ENCODE peak calls at places on chromosome 14, in nine cellular contexts. Y, M, Z, E, R, H, Q, K and A are unnamed samples.

GRCh38 chr14:67457782-67458181 is 30.7 kb downstream of the TMEM229B start:
- DNase-seq in E (no peak), M (no peak), R (no peak), Q (no peak), Y (no peak), K (no peak), H (no peak), Z (no peak), A (no peak)

GRCh38 chr14:50082784-50083466 is 33.4 kb downstream of the VCPKMT start:
- DNase-seq in E (peak), Z (peak), K (no peak), Y (no peak), Q (peak), M (no peak), H (peak), R (peak), A (no peak)

GRCh38 chr14:56808314-56809201 is 1.7 kb downstream of the OTX2 start:
- DNase-seq in R (no peak), M (no peak), Q (no peak), K (no peak), E (no peak), Y (no peak), Z (no peak), H (no peak), A (no peak)

GRCh38 chr14:51337520-51337919 is 97.5 kb downstream of the TMX1 start:
- DNase-seq in E (no peak), K (no peak), M (no peak), R (no peak), Y (no peak), H (no peak), Z (no peak), Q (no peak), A (no peak)

GRCh38 chr14:64997108-64997794 is 10.6 kb downstream of the FNTB start:
- DNase-seq in Q (no peak), K (no peak), E (peak), R (no peak), H (peak), Z (no peak), Y (no peak), M (no peak), A (no peak)

GRCh38 chr14:72634910-72635647 is 258.8 kb downstream of the DPF3 start:
- DNase-seq in Y (no peak), Q (no peak), K (no peak), M (no peak), Z (no peak), R (no peak), H (no peak), E (peak), A (no peak)

GRCh38 chr14:75343914-75344313 is 65.3 kb downstream of the FOS start:
- DNase-seq in Z (no peak), Q (no peak), K (no peak), Y (no peak), M (no peak), H (no peak), E (no peak), R (no peak), A (no peak)

GRCh38 chr14:88005050-88005481 is at the start of gene GPR65:
- DNase-seq in M (no peak), R (no peak), H (peak), K (no peak), E (no peak), Q (no peak), Y (no peak), Z (no peak), A (peak)

GRCh38 chr14:104595911-104596450 is 8.6 kb downstream of the TMEM179 start:
- DNase-seq in M (peak), H (no peak), K (no peak), Z (no peak), Q (no peak), R (no peak), Y (no peak), E (no peak), A (no peak)

GRCh38 chr14:64654072-64654899 is 49.9 kb upstream of the PLEKHG3 start:
- DNase-seq in Y (no peak), Z (no peak), E (no peak), R (no peak), M (no peak), Q (peak), K (no peak), H (peak), A (no peak)

GRCh38 chr14:101460521-101460920 is 100.8 kb upstream of the DIO3 start:
- DNase-seq in Y (no peak), E (peak), Q (no peak), M (no peak), Z (no peak), R (no peak), K (no peak), H (no peak), A (no peak)
- TF ChIP-seq POLR2A in Y (no peak), E (no peak), Q (no peak), M (no peak), Z (no peak), R (no peak), K (no peak), H (no peak), A (no peak)

DNA sequence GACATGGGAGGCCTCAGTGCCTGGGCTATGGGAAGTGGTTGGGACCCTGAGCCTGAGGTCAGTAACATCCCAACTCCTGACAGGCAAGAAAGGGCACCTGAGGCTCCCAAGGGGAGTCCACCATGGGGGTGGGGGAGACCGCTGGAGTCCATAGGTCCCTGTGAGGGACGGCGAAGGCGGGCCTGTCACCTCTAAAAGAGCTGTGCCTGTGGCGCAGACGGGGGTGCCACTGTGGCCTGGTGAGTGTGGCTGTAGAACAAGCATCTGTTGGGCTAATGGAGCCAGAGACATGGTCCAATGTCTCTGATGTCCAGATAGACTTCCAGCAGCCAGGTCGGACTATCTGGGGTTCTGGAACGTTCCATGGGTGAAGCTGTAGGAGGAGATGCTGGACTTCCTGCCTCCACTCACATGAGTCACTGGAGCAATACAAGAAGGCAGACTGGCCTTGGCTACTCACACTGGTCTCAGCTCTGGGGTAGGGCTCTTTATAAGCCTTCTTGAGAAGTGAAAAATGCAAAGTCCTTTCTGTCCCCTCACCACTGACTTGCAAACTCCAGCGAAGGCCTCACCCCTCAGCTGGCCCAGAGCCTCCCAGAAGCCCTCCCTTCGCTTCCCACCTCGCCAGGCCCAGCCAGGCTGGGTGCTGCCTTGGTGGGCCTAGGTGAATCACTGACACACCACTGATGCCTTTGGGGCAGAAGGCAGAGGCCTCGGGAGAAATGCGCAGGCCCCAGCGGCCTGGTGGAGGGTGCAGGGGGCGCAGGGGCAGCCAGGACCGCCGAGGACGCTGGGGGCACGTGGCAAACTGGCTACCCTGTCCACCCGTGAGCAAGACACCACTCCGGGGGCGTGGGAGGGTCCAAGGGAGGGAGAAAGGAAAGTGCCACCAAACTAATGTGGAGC is 1.1 kb upstream of the TRAF3 start:
- DNase-seq in Y (no peak), E (no peak), R (peak), Q (peak), K (no peak), H (peak), M (no peak), Z (peak), A (peak)
- TF ChIP-seq POLR2A in Y (no peak), E (no peak), R (no peak), Q (peak), K (no peak), H (no peak), M (no peak), Z (peak), A (no peak)

GRCh38 chr14:24240110-24240918 is 2.1 kb downstream of the TINF2 start:
- DNase-seq in H (no peak), Q (no peak), E (peak), K (no peak), Y (no peak), R (no peak), M (no peak), Z (no peak), A (no peak)
- TF ChIP-seq POLR2A in H (no peak), Q (no peak), E (no peak), K (no peak), Y (no peak), R (no peak), M (no peak), Z (no peak), A (no peak)

GRCh38 chr14:20622816-20623291 is 18.6 kb downstream of the OR6S1 start:
- DNase-seq in Z (no peak), K (no peak), M (no peak), Q (no peak), Y (no peak), E (no peak), R (no peak), H (peak), A (no peak)
- TF ChIP-seq POLR2A in Z (no peak), K (no peak), M (no peak), Q (no peak), Y (no peak), E (no peak), R (no peak), H (no peak), A (no peak)